ENCODE peak calls at places on chromosomes 4 and X, in six cellular contexts. M is nucleus accumbens; D is stimulated activated naive CD4-positive, alpha-beta T cell; Y is non-pigmented ciliary epithelial cell; J is germinal center; C is HEK293T. N is an unnamed sample.

GRCh38 chr4:147640331-147640730 is 23.1 kb downstream of the TMEM184C start:
- DNase-seq in J (no peak), C (no peak), Y (no peak), D (no peak), M (no peak), N (no peak)

GRCh38 chrX:116379854-116380253 is 56.6 kb upstream of the SLC6A14 start:
- DNase-seq in M (no peak), J (no peak), C (no peak), Y (no peak), D (no peak), N (no peak)

GRCh38 chr4:74109116-74109791 is 10.3 kb upstream of the CXCL2 start:
- DNase-seq in Y (peak; percentile 93), D (no peak), J (no peak), C (no peak), M (no peak), N (no peak)

GRCh38 chr4:169660929-169661328 is 40.6 kb downstream of the CLCN3 start:
- DNase-seq in Y (no peak), M (no peak), J (no peak), C (no peak), D (no peak), N (no peak)

GRCh38 chrX:91108761-91109160 is 325.9 kb upstream of the PABPC5 start:
- DNase-seq in C (no peak), Y (no peak), J (no peak), D (no peak), M (no peak), N (no peak)

GRCh38 chrX:9396930-9397329 is 67.9 kb upstream of the TBL1X start:
- DNase-seq in C (no peak), M (no peak), J (no peak), D (no peak), Y (no peak), N (peak; percentile 3)

GRCh38 chr4:2135083-2135482 is 76.0 kb downstream of the NAT8L start:
- DNase-seq in J (no peak), C (no peak), D (no peak), Y (peak; percentile 4), M (no peak), N (no peak)

GRCh38 chrX:40297949-40298539 is 200.3 kb upstream of the BCOR start:
- DNase-seq in D (no peak), J (no peak), M (no peak), Y (no peak), C (no peak), N (no peak)

GRCh38 chrX:28058906-28059305 is 77.7 kb upstream of the DCAF8L1 start:
- DNase-seq in M (no peak), D (no peak), Y (no peak), C (no peak), J (no peak), N (no peak)

GRCh38 chr4:4507923-4508322 is 33.9 kb downstream of the STX18 start:
- DNase-seq in Y (no peak), M (no peak), J (peak; percentile 60), D (no peak), C (peak; percentile 31), N (no peak)

GRCh38 chr4:120915311-120915710 is 7.2 kb downstream of the PRDM5 start:
- DNase-seq in C (no peak), M (no peak), Y (no peak), J (no peak), D (no peak), N (no peak)

GRCh38 chr4:184669251-184669650 is 19.7 kb downstream of the PRIMPOL start:
- DNase-seq in D (no peak), C (no peak), Y (no peak), J (no peak), M (no peak), N (no peak)

GRCh38 chrX:153245288-153245731 is 66.2 kb downstream of the MAGEA1 start:
- DNase-seq in M (no peak), Y (no peak), C (peak; percentile 62), D (no peak), J (no peak), N (no peak)

GRCh38 chr4:77586953-77587383 is 18.7 kb upstream of the CXCL13 start:
- DNase-seq in C (no peak), J (peak; percentile 65), Y (no peak), D (no peak), M (no peak), N (no peak)

GRCh38 chr4:168126952-168127351 is 34.6 kb downstream of the ANXA10 start:
- DNase-seq in Y (no peak), C (no peak), M (no peak), J (no peak), D (no peak), N (no peak)

GRCh38 chr4:184506527-184507121 is 32.3 kb upstream of the IRF2 start:
- DNase-seq in M (peak; percentile 10), C (peak; percentile 18), D (no peak), Y (no peak), J (peak; percentile 80), N (peak; percentile 39)

GRCh38 chr4:82124365-82124764 is 249.4 kb downstream of the HNRNPD start:
- DNase-seq in C (no peak), Y (no peak), M (no peak), D (no peak), J (no peak), N (no peak)

GRCh38 chr4:77697860-77698599 is 92.4 kb downstream of the CXCL13 start:
- DNase-seq in C (peak; percentile 25), J (peak; percentile 3), Y (peak; percentile 36), M (no peak), D (no peak), N (peak; percentile 54)

GRCh38 chr4:25654971-25655963 is at the start of gene SLC34A2:
- DNase-seq in D (no peak), M (no peak), Y (no peak), C (no peak), J (peak; percentile 36), N (no peak)

GRCh38 chr4:54498661-54499111 is 159.1 kb upstream of the KIT start:
- DNase-seq in Y (no peak), C (no peak), D (no peak), M (no peak), J (no peak), N (no peak)

GRCh38 chrX:150906694-150907093 is 8.2 kb upstream of the CD99L2 start:
- DNase-seq in J (no peak), C (no peak), M (no peak), Y (no peak), D (no peak), N (no peak)

GRCh38 chr4:122007016-122007415 is 55.2 kb upstream of the TRPC3 start:
- DNase-seq in Y (no peak), D (no peak), C (no peak), J (no peak), M (no peak), N (no peak)

GRCh38 chr4:184824776-184825393 is 883 bp downstream of the ACSL1 start:
- DNase-seq in C (no peak), D (no peak), Y (no peak), M (no peak), J (peak; percentile 17), N (no peak)

GRCh38 chrX:146054311-146054710 is 236.7 kb downstream of the SLITRK2 start:
- DNase-seq in C (no peak), M (no peak), D (no peak), Y (no peak), J (no peak), N (no peak)

GRCh38 chr4:15479089-15479912 is 9.6 kb downstream of the CC2D2A start:
- DNase-seq in M (peak; percentile 78), J (peak; percentile 14), D (no peak), C (peak; percentile 76), Y (no peak), N (peak; percentile 91)

GRCh38 chr4:139247241-139247640 is 32.8 kb downstream of the MGARP start:
- DNase-seq in J (no peak), M (no peak), Y (no peak), C (no peak), D (no peak), N (no peak)

GRCh38 chrX:49919617-49920016 is 2.8 kb upstream of the CLCN5 start:
- DNase-seq in J (peak; percentile 9), Y (no peak), D (peak; percentile 5), C (peak; percentile 45), M (no peak), N (no peak)

GRCh38 chrX:69539437-69539836 is 35.3 kb downstream of the NALF2 start:
- DNase-seq in M (no peak), Y (no peak), J (peak; percentile 21), C (no peak), D (no peak), N (no peak)

GRCh38 chrX:153610834-153611209 is 11.9 kb upstream of the CCNQ start:
- DNase-seq in C (no peak), J (no peak), M (no peak), D (no peak), Y (no peak), N (no peak)

GRCh38 chr4:53682196-53682595 is 90.9 kb upstream of the LNX1 start:
- DNase-seq in M (no peak), J (no peak), D (no peak), C (no peak), Y (no peak), N (no peak)

GRCh38 chrX:41705680-41706374 is 17.1 kb downstream of the GPR34 start:
- DNase-seq in J (peak; percentile 14), D (no peak), C (no peak), Y (no peak), M (no peak), N (peak; percentile 21)

GRCh38 chr4:165610679-165611551 is 232.1 kb downstream of the CPE start:
- DNase-seq in J (no peak), C (no peak), D (no peak), M (no peak), Y (no peak), N (no peak)

GRCh38 chrX:72317139-72317538 is 11.4 kb upstream of the CITED1 start:
- DNase-seq in J (no peak), M (no peak), Y (no peak), D (no peak), C (no peak), N (no peak)

GRCh38 chrX:10011261-10011931 is 44.2 kb downstream of the CLDN34 start:
- DNase-seq in C (no peak), Y (no peak), M (no peak), J (no peak), D (no peak), N (no peak)

GRCh38 chr4:4559596-4559995 is 17.7 kb upstream of the STX18 start:
- DNase-seq in C (no peak), D (no peak), J (no peak), Y (peak; percentile 45), M (no peak), N (no peak)

GRCh38 chr4:13627185-13627605 is 330 bp downstream of the BOD1L1 start:
- DNase-seq in M (peak; percentile 35), Y (no peak), C (peak; percentile 55), J (peak; percentile 43), D (no peak), N (no peak)

N was measured in putamen.